ENCODE peak calls at places on chromosomes 13 and 19, in ten cellular contexts. D, Z, U, E, W, N, K, C, P and V are unnamed samples.

GRCh38 chr13:100550433-100550832 is 38.2 kb downstream of the GGACT start:
- DNase-seq in D (peak), Z (no peak), U (peak), E (peak), W (no peak), N (no peak), K (no peak), C (no peak), P (no peak), V (no peak)

GRCh38 chr19:43784981-43785808 is 4.4 kb upstream of the KCNN4 start:
- DNase-seq in D (peak), Z (peak), U (peak), E (peak), W (no peak), N (peak), K (peak), C (no peak), P (peak), V (peak)

GRCh38 chr13:32150794-32151193 is 119.2 kb downstream of the FRY start:
- DNase-seq in D (peak), Z (no peak), U (peak), E (peak), W (no peak), N (no peak), K (peak), C (no peak), P (no peak), V (no peak)

GRCh38 chr13:27599845-27600553 is 20.3 kb downstream of the LNX2 start:
- DNase-seq in D (peak), Z (no peak), U (peak), E (no peak), W (no peak), N (no peak), K (no peak), C (no peak), P (peak), V (no peak)

GRCh38 chr13:112735791-112736190 is 46.0 kb downstream of the ATP11A start:
- DNase-seq in D (no peak), Z (no peak), U (no peak), E (no peak), W (no peak), N (no peak), K (no peak), C (no peak), P (no peak), V (no peak)

GRCh38 chr13:50197705-50198104 is 182.5 kb downstream of the KCNRG start:
- DNase-seq in D (peak), Z (no peak), U (no peak), E (no peak), W (no peak), N (no peak), K (no peak), C (no peak), P (no peak), V (no peak)

GRCh38 chr13:48000559-48001126 is 430 bp downstream of the SUCLA2 start:
- DNase-seq in D (peak), Z (peak), U (peak), E (no peak), W (no peak), N (no peak), K (no peak), C (peak), P (peak), V (peak)

GRCh38 chr13:113947321-113948033 is 26.4 kb downstream of the C13orf46 start:
- DNase-seq in D (peak), Z (no peak), U (peak), E (peak), W (no peak), N (peak), K (peak), C (no peak), P (peak), V (no peak)

GRCh38 chr13:43143591-43143990 is 120.2 kb downstream of the DNAJC15 start:
- DNase-seq in D (no peak), Z (no peak), U (no peak), E (no peak), W (no peak), N (no peak), K (no peak), C (no peak), P (no peak), V (no peak)

GRCh38 chr13:20714563-20715339 is 11.3 kb downstream of the IL17D start:
- DNase-seq in D (peak), Z (no peak), U (no peak), E (peak), W (no peak), N (peak), K (peak), C (no peak), P (no peak), V (no peak)

GRCh38 chr13:80131204-80131603 is 209.7 kb downstream of the SPRY2 start:
- DNase-seq in D (peak), Z (peak), U (peak), E (peak), W (no peak), N (peak), K (peak), C (no peak), P (peak), V (peak)

GRCh38 chr13:80037505-80037888 is 303.4 kb downstream of the SPRY2 start:
- DNase-seq in D (peak), Z (no peak), U (no peak), E (no peak), W (no peak), N (no peak), K (no peak), C (no peak), P (peak), V (peak)

GRCh38 chr19:46042252-46042883 is 1.6 kb upstream of the IGFL4 start:
- DNase-seq in D (no peak), Z (no peak), U (no peak), E (no peak), W (no peak), N (no peak), K (no peak), C (no peak), P (no peak), V (no peak)

GRCh38 chr13:98842074-98842473 is 89.6 kb upstream of the SLC15A1 start:
- DNase-seq in D (no peak), Z (no peak), U (no peak), E (no peak), W (no peak), N (no peak), K (no peak), C (no peak), P (no peak), V (no peak)

GRCh38 chr13:47004552-47004951 is 107.7 kb upstream of the HTR2A start:
- DNase-seq in D (no peak), Z (no peak), U (no peak), E (no peak), W (no peak), N (no peak), K (no peak), C (no peak), P (no peak), V (no peak)

GRCh38 chr19:12365372-12366162 is at the start of gene ZNF442:
- DNase-seq in D (peak), Z (peak), U (peak), E (peak), W (peak), N (peak), K (peak), C (peak), P (no peak), V (peak)
- TF ChIP-seq POLR2A in D (peak), Z (peak), U (peak), E (peak), W (peak), N (peak), K (peak), C (peak), P (no peak), V (peak)

GRCh38 chr19:48852292-48852691 is 16.0 kb upstream of the HSD17B14 start:
- DNase-seq in D (no peak), Z (no peak), U (no peak), E (no peak), W (no peak), N (no peak), K (no peak), C (no peak), P (no peak), V (no peak)
- TF ChIP-seq POLR2A in D (no peak), Z (no peak), U (no peak), E (no peak), W (no peak), N (no peak), K (no peak), C (no peak), P (no peak), V (no peak)

DNA sequence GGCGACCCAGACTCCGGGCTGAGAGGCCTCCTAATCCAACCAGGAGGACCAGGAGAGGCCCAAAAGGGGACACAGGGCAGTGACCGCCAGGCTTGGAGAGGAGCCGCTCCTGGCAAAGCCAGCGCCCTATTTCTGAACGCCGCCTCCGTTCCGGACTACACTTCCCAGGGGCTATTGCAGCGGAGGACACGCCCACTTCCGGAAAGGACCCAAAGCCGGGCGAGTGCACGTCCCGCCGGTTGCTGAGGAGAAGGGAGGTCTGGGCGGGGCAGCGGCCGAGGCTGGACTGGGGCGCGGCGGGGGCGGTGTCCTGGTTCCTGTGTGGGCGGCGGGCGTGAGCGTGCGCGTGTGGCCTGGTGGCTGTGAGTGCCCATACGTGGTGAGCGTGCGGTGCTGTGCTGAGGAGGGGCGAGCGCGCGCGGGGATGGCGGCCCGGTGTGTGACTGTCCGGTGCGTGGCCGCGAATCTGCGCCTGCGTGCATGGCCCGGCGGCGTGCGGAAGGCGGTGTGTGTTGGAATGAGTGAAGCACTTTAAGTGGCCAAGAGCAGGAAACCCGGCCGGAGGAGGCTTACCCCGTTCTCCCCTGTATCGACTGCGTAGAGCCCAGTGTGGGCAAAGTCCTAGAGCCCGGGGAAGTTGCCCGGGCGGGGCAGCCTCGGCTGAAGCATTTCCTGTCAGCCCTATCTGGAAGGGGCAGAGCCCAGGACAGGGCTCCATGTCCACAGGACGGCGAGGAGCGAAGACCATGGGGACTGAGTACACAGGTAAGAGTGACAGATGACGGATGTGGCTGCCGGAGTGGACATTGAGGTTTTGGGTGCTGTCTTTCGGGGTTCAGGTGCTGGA is at the start of gene ZNF470:
- DNase-seq in D (peak), Z (peak), U (peak), E (peak), W (peak), N (peak), K (peak), C (peak), P (peak), V (peak)
- TF ChIP-seq POLR2A in D (no peak), Z (no peak), U (peak), E (peak), W (peak), N (peak), K (peak), C (no peak), P (peak), V (peak)

GRCh38 chr13:76229281-76229680 is 593.2 kb downstream of the LMO7 start:
- DNase-seq in D (no peak), Z (no peak), U (no peak), E (no peak), W (no peak), N (no peak), K (no peak), C (no peak), P (no peak), V (no peak)
- TF ChIP-seq POLR2A in D (no peak), Z (no peak), U (no peak), E (no peak), W (no peak), N (no peak), K (no peak), C (no peak), P (no peak), V (no peak)

DNA sequence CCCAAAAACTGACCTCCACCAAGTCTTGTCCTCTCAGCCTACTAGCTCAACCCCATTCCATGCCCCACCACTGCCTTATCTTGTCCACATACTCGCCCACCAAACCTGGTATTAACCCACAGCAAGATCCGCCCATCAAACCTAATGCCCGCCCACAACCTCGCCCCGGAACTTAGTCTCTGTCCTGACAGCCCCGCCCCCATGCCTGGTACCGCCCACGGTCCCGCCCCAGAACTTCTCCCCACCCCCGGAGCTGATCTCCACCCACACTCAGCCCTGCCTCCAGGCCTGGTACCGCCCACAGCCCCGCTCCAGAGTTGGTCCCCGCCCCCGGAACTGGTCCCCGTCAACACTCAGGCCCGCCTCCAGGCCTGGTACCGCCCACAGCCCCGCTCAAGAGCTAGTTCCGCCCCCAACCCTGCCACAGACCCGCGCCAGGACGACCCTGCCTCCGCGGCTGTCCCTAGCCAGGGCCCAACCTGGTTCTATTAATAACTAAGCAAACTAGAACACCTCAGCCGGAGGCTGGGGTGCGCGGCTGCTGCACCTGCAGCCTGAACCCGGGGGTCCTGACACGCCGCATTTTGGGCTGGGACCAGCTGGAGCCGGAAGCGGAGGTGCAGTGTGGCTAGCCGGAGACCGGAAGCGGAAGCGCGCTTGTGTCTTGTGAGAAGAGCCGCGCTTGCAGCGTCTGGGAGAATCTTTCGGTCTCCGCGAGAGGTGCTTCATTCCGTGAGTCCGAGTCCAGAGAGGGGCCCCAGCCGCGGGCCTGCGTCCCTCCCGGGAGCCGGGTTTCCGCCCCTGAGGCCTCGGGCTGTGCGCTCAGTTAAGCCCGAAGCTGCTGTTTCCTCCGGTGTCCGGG is at the start of gene ZNF557:
- DNase-seq in D (peak), Z (peak), U (peak), E (peak), W (peak), N (peak), K (peak), C (peak), P (peak), V (peak)
- TF ChIP-seq POLR2A in D (peak), Z (peak), U (peak), E (no peak), W (peak), N (peak), K (peak), C (peak), P (peak), V (peak)

DNA sequence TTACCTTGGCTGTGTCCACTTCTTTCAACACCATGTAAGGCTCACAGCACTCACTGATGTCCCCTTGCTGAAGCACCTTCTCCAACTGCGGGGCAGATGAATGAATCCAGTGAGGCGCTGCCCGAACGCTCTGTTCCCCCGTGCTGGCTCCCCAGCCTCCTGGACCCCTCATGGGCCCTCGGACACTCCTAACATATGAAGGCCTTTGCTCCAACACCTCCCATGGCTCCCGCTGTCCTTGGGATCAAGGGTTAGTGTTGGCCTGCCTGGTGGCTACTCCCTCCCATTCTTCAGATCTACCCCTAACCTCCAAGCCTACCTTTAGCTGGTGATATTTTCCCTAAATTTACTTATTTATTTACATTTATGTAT is 4.4 kb downstream of the ANGPTL8 start:
- DNase-seq in D (no peak), Z (no peak), U (no peak), E (no peak), W (no peak), N (no peak), K (no peak), C (no peak), P (no peak), V (no peak)
- TF ChIP-seq POLR2A in D (no peak), Z (no peak), U (no peak), E (no peak), W (no peak), N (no peak), K (no peak), C (no peak), P (no peak), V (no peak)

GRCh38 chr19:35019144-35019543 is 11.1 kb upstream of the SCN1B start:
- DNase-seq in D (no peak), Z (no peak), U (no peak), E (no peak), W (no peak), N (no peak), K (no peak), C (no peak), P (no peak), V (no peak)
- TF ChIP-seq POLR2A in D (no peak), Z (no peak), U (no peak), E (no peak), W (no peak), N (no peak), K (no peak), C (no peak), P (no peak), V (no peak)